ENCODE peak calls at places on chromosomes 4 and X, in four cellular contexts. One of them, this sample, is unnamed.

GRCh38 chrX:154064637-154065435 is 32.7 kb downstream of the MECP2 start:
- DNase-seq in left ventricle myocardium inferior: no peak
- DNase-seq in mammary epithelial cell: no peak
- DNase-seq in SK-N-SH: no peak
- DNase-seq in this sample: no peak

GRCh38 chr4:109945056-109945455 is 32.4 kb downstream of the EGF start:
- DNase-seq in left ventricle myocardium inferior: no peak
- DNase-seq in SK-N-SH: no peak
- DNase-seq in mammary epithelial cell: peak
- DNase-seq in this sample: no peak

GRCh38 chr4:8728536-8729407 is 136.2 kb downstream of the CPZ start:
- DNase-seq in mammary epithelial cell: no peak
- DNase-seq in SK-N-SH: peak
- DNase-seq in left ventricle myocardium inferior: no peak
- DNase-seq in this sample: no peak

GRCh38 chrX:1535241-1536041 is 1.5 kb downstream of the P2RY8 start:
- DNase-seq in SK-N-SH: no peak
- DNase-seq in mammary epithelial cell: no peak
- DNase-seq in left ventricle myocardium inferior: no peak
- DNase-seq in this sample: no peak

GRCh38 chrX:9765737-9766098 is at the start of gene GPR143:
- DNase-seq in left ventricle myocardium inferior: no peak
- DNase-seq in SK-N-SH: no peak
- DNase-seq in mammary epithelial cell: no peak
- DNase-seq in this sample: no peak

GRCh38 chrX:31223817-31224216 is 152.0 kb upstream of the FTHL17 start:
- DNase-seq in mammary epithelial cell: peak
- DNase-seq in left ventricle myocardium inferior: no peak
- DNase-seq in SK-N-SH: no peak
- DNase-seq in this sample: no peak

GRCh38 chrX:72003811-72004750 is 93.4 kb downstream of the NHSL2 start:
- DNase-seq in left ventricle myocardium inferior: peak
- DNase-seq in SK-N-SH: peak
- DNase-seq in mammary epithelial cell: peak
- DNase-seq in this sample: no peak

GRCh38 chr4:123102897-123103489 is 180.6 kb upstream of the NUDT6 start:
- DNase-seq in left ventricle myocardium inferior: no peak
- DNase-seq in SK-N-SH: peak
- DNase-seq in mammary epithelial cell: peak
- DNase-seq in this sample: no peak

GRCh38 chr4:148834804-148835598 is 392.8 kb upstream of the NR3C2 start:
- DNase-seq in left ventricle myocardium inferior: no peak
- DNase-seq in mammary epithelial cell: peak
- DNase-seq in SK-N-SH: no peak
- DNase-seq in this sample: no peak

GRCh38 chrX:154384284-154384892 is 5.3 kb downstream of the EMD start:
- DNase-seq in mammary epithelial cell: no peak
- DNase-seq in left ventricle myocardium inferior: no peak
- DNase-seq in SK-N-SH: peak
- DNase-seq in this sample: no peak

GRCh38 chr4:13590766-13591165 is 36.8 kb downstream of the BOD1L1 start:
- DNase-seq in SK-N-SH: no peak
- DNase-seq in mammary epithelial cell: no peak
- DNase-seq in left ventricle myocardium inferior: no peak
- DNase-seq in this sample: no peak

GRCh38 chr4:109559625-109559982 is 442 bp upstream of the MCUB start:
- DNase-seq in mammary epithelial cell: no peak
- DNase-seq in SK-N-SH: peak
- DNase-seq in left ventricle myocardium inferior: peak
- DNase-seq in this sample: peak

GRCh38 chr4:158008551-158009218 is 164.1 kb downstream of the GASK1B start:
- DNase-seq in left ventricle myocardium inferior: no peak
- DNase-seq in mammary epithelial cell: peak
- DNase-seq in SK-N-SH: no peak
- DNase-seq in this sample: no peak

GRCh38 chr4:158209825-158210807 is at the start of gene TMEM144:
- DNase-seq in left ventricle myocardium inferior: peak
- DNase-seq in SK-N-SH: no peak
- DNase-seq in mammary epithelial cell: peak
- DNase-seq in this sample: peak

GRCh38 chr4:109809657-109810056 is 5.9 kb upstream of the GAR1 start:
- DNase-seq in SK-N-SH: no peak
- DNase-seq in mammary epithelial cell: no peak
- DNase-seq in left ventricle myocardium inferior: no peak
- DNase-seq in this sample: no peak

GRCh38 chr4:182318256-182318655 is 75.1 kb downstream of the TENM3 start:
- DNase-seq in left ventricle myocardium inferior: no peak
- DNase-seq in SK-N-SH: no peak
- DNase-seq in mammary epithelial cell: no peak
- DNase-seq in this sample: no peak

GRCh38 chr4:156118821-156119220 is 165.2 kb upstream of the CTSO start:
- DNase-seq in mammary epithelial cell: no peak
- DNase-seq in left ventricle myocardium inferior: no peak
- DNase-seq in SK-N-SH: no peak
- DNase-seq in this sample: no peak

GRCh38 chr4:2341261-2341841 is 77.1 kb downstream of the ZFYVE28 start:
- DNase-seq in mammary epithelial cell: no peak
- DNase-seq in SK-N-SH: no peak
- DNase-seq in left ventricle myocardium inferior: no peak
- DNase-seq in this sample: no peak

GRCh38 chrX:65644621-65645287 is 22.7 kb upstream of the MSN start:
- DNase-seq in mammary epithelial cell: peak
- DNase-seq in SK-N-SH: peak
- DNase-seq in left ventricle myocardium inferior: peak
- DNase-seq in this sample: peak

GRCh38 chr4:183106839-183107238 is 7.8 kb downstream of the WWC2 start:
- DNase-seq in left ventricle myocardium inferior: no peak
- DNase-seq in SK-N-SH: no peak
- DNase-seq in mammary epithelial cell: no peak
- DNase-seq in this sample: no peak

GRCh38 chrX:71315917-71316316 is 14.4 kb downstream of the ITGB1BP2 start:
- DNase-seq in SK-N-SH: no peak
- DNase-seq in left ventricle myocardium inferior: no peak
- DNase-seq in mammary epithelial cell: no peak
- DNase-seq in this sample: no peak

GRCh38 chr4:3340703-3341088 is 47.9 kb downstream of the RGS12 start:
- DNase-seq in SK-N-SH: no peak
- DNase-seq in left ventricle myocardium inferior: no peak
- DNase-seq in mammary epithelial cell: peak
- DNase-seq in this sample: no peak

GRCh38 chr4:54473077-54473545 is 184.6 kb upstream of the KIT start:
- DNase-seq in SK-N-SH: no peak
- DNase-seq in mammary epithelial cell: peak
- DNase-seq in left ventricle myocardium inferior: no peak
- DNase-seq in this sample: no peak

GRCh38 chr4:7722716-7723115 is 216.9 kb downstream of the AFAP1 start:
- DNase-seq in SK-N-SH: no peak
- DNase-seq in mammary epithelial cell: no peak
- DNase-seq in left ventricle myocardium inferior: no peak
- DNase-seq in this sample: no peak

GRCh38 chr4:52711271-52711670 is 40.0 kb downstream of the ERVMER34-1 start:
- DNase-seq in mammary epithelial cell: no peak
- DNase-seq in SK-N-SH: no peak
- DNase-seq in left ventricle myocardium inferior: no peak
- DNase-seq in this sample: no peak

GRCh38 chr4:1336079-1336478 is 10.9 kb upstream of the UVSSA start:
- DNase-seq in left ventricle myocardium inferior: no peak
- DNase-seq in SK-N-SH: no peak
- DNase-seq in mammary epithelial cell: peak
- DNase-seq in this sample: no peak
- H3K4me3 ChIP-seq in left ventricle myocardium inferior: no peak
- H3K4me3 ChIP-seq in SK-N-SH: no peak
- H3K4me3 ChIP-seq in mammary epithelial cell: no peak
- H3K4me3 ChIP-seq in this sample: no peak

DNA sequence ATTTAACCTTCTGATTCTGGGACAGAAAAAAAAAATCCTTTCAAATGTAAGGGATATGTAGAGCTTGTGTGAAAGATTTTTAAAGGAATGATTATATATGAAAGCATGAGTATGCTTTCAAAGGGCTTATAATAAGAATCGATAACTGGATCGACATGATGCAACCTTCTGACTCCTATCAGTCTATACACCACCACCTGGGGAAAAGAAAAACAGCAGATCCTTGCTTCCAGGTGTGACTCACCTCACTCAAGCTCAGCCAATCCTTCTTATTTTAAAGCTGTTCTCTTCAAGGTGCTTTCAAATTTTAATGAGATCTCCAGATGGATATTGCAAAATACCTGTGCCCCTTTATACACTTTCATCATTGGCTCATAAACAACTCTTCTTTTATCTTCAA is 102.1 kb upstream of the EDNRA start:
- DNase-seq in mammary epithelial cell: peak
- DNase-seq in left ventricle myocardium inferior: no peak
- DNase-seq in SK-N-SH: no peak
- DNase-seq in this sample: no peak
- H3K4me3 ChIP-seq in mammary epithelial cell: no peak
- H3K4me3 ChIP-seq in left ventricle myocardium inferior: no peak
- H3K4me3 ChIP-seq in SK-N-SH: no peak
- H3K4me3 ChIP-seq in this sample: no peak

GRCh38 chr4:24657768-24658617 is 73.6 kb upstream of the DHX15 start:
- DNase-seq in left ventricle myocardium inferior: peak
- DNase-seq in SK-N-SH: no peak
- DNase-seq in mammary epithelial cell: peak
- DNase-seq in this sample: no peak
- H3K4me3 ChIP-seq in left ventricle myocardium inferior: no peak
- H3K4me3 ChIP-seq in SK-N-SH: no peak
- H3K4me3 ChIP-seq in mammary epithelial cell: no peak
- H3K4me3 ChIP-seq in this sample: no peak

GRCh38 chr4:188532751-188533150 is 393.5 kb downstream of the TRIML1 start:
- DNase-seq in left ventricle myocardium inferior: no peak
- DNase-seq in mammary epithelial cell: no peak
- DNase-seq in SK-N-SH: no peak
- DNase-seq in this sample: no peak
- H3K4me3 ChIP-seq in left ventricle myocardium inferior: no peak
- H3K4me3 ChIP-seq in mammary epithelial cell: no peak
- H3K4me3 ChIP-seq in SK-N-SH: no peak
- H3K4me3 ChIP-seq in this sample: no peak

GRCh38 chrX:48833531-48834138 is 1.8 kb downstream of the PCSK1N start:
- DNase-seq in left ventricle myocardium inferior: no peak
- DNase-seq in mammary epithelial cell: no peak
- DNase-seq in SK-N-SH: peak
- DNase-seq in this sample: no peak
- H3K4me3 ChIP-seq in left ventricle myocardium inferior: no peak
- H3K4me3 ChIP-seq in mammary epithelial cell: no peak
- H3K4me3 ChIP-seq in SK-N-SH: peak
- H3K4me3 ChIP-seq in this sample: no peak

DNA sequence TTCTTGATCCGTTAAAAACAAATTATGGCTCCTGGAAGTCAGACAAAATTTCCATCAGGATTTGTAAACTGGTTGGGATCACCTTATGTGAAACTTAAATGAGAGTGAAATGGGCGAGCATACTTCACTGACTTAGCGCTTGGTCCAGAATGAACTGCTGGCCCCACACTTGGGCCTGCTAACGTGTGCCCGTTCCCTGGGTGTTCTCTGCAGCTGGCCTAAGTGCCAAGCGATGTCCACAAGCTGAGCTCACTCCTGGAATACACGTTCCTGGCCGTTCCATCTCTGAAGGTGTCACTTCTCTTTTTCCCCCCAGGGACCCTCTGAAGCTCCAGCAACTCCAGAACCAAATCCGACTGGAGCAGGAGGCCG is 132.7 kb downstream of the CBR4 start:
- DNase-seq in mammary epithelial cell: peak
- DNase-seq in left ventricle myocardium inferior: no peak
- DNase-seq in SK-N-SH: no peak
- DNase-seq in this sample: no peak
- H3K4me3 ChIP-seq in mammary epithelial cell: no peak
- H3K4me3 ChIP-seq in left ventricle myocardium inferior: peak
- H3K4me3 ChIP-seq in SK-N-SH: no peak
- H3K4me3 ChIP-seq in this sample: peak

GRCh38 chr4:68344049-68344448 is 5.8 kb downstream of the YTHDC1 start:
- DNase-seq in mammary epithelial cell: peak
- DNase-seq in SK-N-SH: no peak
- DNase-seq in left ventricle myocardium inferior: no peak
- DNase-seq in this sample: no peak
- H3K4me3 ChIP-seq in mammary epithelial cell: no peak
- H3K4me3 ChIP-seq in SK-N-SH: no peak
- H3K4me3 ChIP-seq in left ventricle myocardium inferior: no peak
- H3K4me3 ChIP-seq in this sample: no peak

GRCh38 chrX:131778269-131779218 is 234.7 kb downstream of the OR13H1 start:
- DNase-seq in left ventricle myocardium inferior: no peak
- DNase-seq in mammary epithelial cell: peak
- DNase-seq in SK-N-SH: peak
- DNase-seq in this sample: no peak
- H3K4me3 ChIP-seq in left ventricle myocardium inferior: no peak
- H3K4me3 ChIP-seq in mammary epithelial cell: peak
- H3K4me3 ChIP-seq in SK-N-SH: peak
- H3K4me3 ChIP-seq in this sample: no peak

This sample was measured in tibial artery.